ENCODE peak calls at places on chromosomes 13 and 19, in seven cellular contexts. One of them, this sample, is unnamed. For H3K9me3, H3K4me1 and H3K27me3, the result is how much of the 10 kb centered on the place peaks cover.

GRCh38 chr19:6801397-6802086 is 29.0 kb downstream of the VAV1 start:
- DNase-seq in heart left ventricle: peak
- DNase-seq in NT2/D1: no peak
- DNase-seq in cardiac muscle cell: peak
- DNase-seq in right atrium auricular region: peak
- DNase-seq in adrenal gland: peak
- DNase-seq in left ventricle myocardium inferior: peak
- DNase-seq in this sample: peak

GRCh38 chr13:40974460-40975407 is 44.4 kb downstream of the ELF1 start:
- DNase-seq in heart left ventricle: no peak
- DNase-seq in NT2/D1: peak
- DNase-seq in cardiac muscle cell: peak
- DNase-seq in right atrium auricular region: no peak
- DNase-seq in adrenal gland: no peak
- DNase-seq in left ventricle myocardium inferior: no peak
- DNase-seq in this sample: peak

GRCh38 chr19:13297023-13297422 is 146.8 kb downstream of the IER2 start:
- DNase-seq in heart left ventricle: no peak
- DNase-seq in NT2/D1: no peak
- DNase-seq in cardiac muscle cell: no peak
- DNase-seq in right atrium auricular region: no peak
- DNase-seq in adrenal gland: no peak
- DNase-seq in left ventricle myocardium inferior: no peak
- DNase-seq in this sample: no peak

GRCh38 chr19:10858204-10858828 is 10.1 kb downstream of the C19orf38 start:
- DNase-seq in heart left ventricle: no peak
- DNase-seq in NT2/D1: no peak
- DNase-seq in cardiac muscle cell: peak
- DNase-seq in right atrium auricular region: no peak
- DNase-seq in adrenal gland: no peak
- DNase-seq in left ventricle myocardium inferior: no peak
- DNase-seq in this sample: peak

GRCh38 chr13:113367771-113368170 is 3.8 kb upstream of the GRTP1 start:
- DNase-seq in heart left ventricle: no peak
- DNase-seq in NT2/D1: no peak
- DNase-seq in cardiac muscle cell: no peak
- DNase-seq in right atrium auricular region: peak
- DNase-seq in adrenal gland: no peak
- DNase-seq in left ventricle myocardium inferior: no peak
- DNase-seq in this sample: no peak

GRCh38 chr13:110354715-110355473 is 47.8 kb downstream of the COL4A2 start:
- DNase-seq in heart left ventricle: no peak
- DNase-seq in NT2/D1: no peak
- DNase-seq in cardiac muscle cell: no peak
- DNase-seq in right atrium auricular region: no peak
- DNase-seq in adrenal gland: no peak
- DNase-seq in left ventricle myocardium inferior: no peak
- DNase-seq in this sample: no peak

GRCh38 chr13:28574617-28575142 is 79.8 kb upstream of the FLT1 start:
- DNase-seq in heart left ventricle: no peak
- DNase-seq in NT2/D1: no peak
- DNase-seq in cardiac muscle cell: no peak
- DNase-seq in right atrium auricular region: peak
- DNase-seq in adrenal gland: peak
- DNase-seq in left ventricle myocardium inferior: no peak
- DNase-seq in this sample: no peak

GRCh38 chr19:5929646-5930045 is 15.6 kb downstream of the CAPS start:
- DNase-seq in heart left ventricle: no peak
- DNase-seq in NT2/D1: no peak
- DNase-seq in cardiac muscle cell: no peak
- DNase-seq in right atrium auricular region: no peak
- DNase-seq in adrenal gland: no peak
- DNase-seq in left ventricle myocardium inferior: no peak
- DNase-seq in this sample: no peak

GRCh38 chr19:7831452-7831851 is 1.4 kb downstream of the EVI5L start:
- DNase-seq in heart left ventricle: peak
- DNase-seq in NT2/D1: no peak
- DNase-seq in cardiac muscle cell: peak
- DNase-seq in right atrium auricular region: no peak
- DNase-seq in adrenal gland: no peak
- DNase-seq in left ventricle myocardium inferior: no peak
- DNase-seq in this sample: peak

GRCh38 chr19:17243854-17244617 is 1.7 kb downstream of the NR2F6 start:
- DNase-seq in heart left ventricle: peak
- DNase-seq in NT2/D1: no peak
- DNase-seq in cardiac muscle cell: peak
- DNase-seq in right atrium auricular region: peak
- DNase-seq in adrenal gland: peak
- DNase-seq in left ventricle myocardium inferior: peak
- DNase-seq in this sample: peak

GRCh38 chr13:98411617-98412310 is 165.1 kb downstream of the STK24 start:
- DNase-seq in heart left ventricle: no peak
- DNase-seq in NT2/D1: no peak
- DNase-seq in cardiac muscle cell: no peak
- DNase-seq in right atrium auricular region: peak
- DNase-seq in adrenal gland: peak
- DNase-seq in left ventricle myocardium inferior: peak
- DNase-seq in this sample: no peak

GRCh38 chr13:45194081-45194939 is 6.5 kb downstream of the KCTD4 start:
- DNase-seq in heart left ventricle: no peak
- DNase-seq in NT2/D1: no peak
- DNase-seq in cardiac muscle cell: no peak
- DNase-seq in right atrium auricular region: peak
- DNase-seq in adrenal gland: peak
- DNase-seq in left ventricle myocardium inferior: peak
- DNase-seq in this sample: peak

GRCh38 chr13:110571897-110572777 is 10.6 kb upstream of the RAB20 start:
- DNase-seq in heart left ventricle: no peak
- DNase-seq in NT2/D1: no peak
- DNase-seq in cardiac muscle cell: no peak
- DNase-seq in right atrium auricular region: no peak
- DNase-seq in adrenal gland: no peak
- DNase-seq in left ventricle myocardium inferior: no peak
- DNase-seq in this sample: no peak

GRCh38 chr13:100434010-100434763 is 154.4 kb downstream of the GGACT start:
- DNase-seq in heart left ventricle: no peak
- DNase-seq in NT2/D1: no peak
- DNase-seq in cardiac muscle cell: no peak
- DNase-seq in right atrium auricular region: no peak
- DNase-seq in adrenal gland: no peak
- DNase-seq in left ventricle myocardium inferior: no peak
- DNase-seq in this sample: no peak

GRCh38 chr19:40174087-40174486 is 17.1 kb upstream of the MAP3K10 start:
- DNase-seq in heart left ventricle: no peak
- DNase-seq in NT2/D1: no peak
- DNase-seq in cardiac muscle cell: no peak
- DNase-seq in right atrium auricular region: no peak
- DNase-seq in adrenal gland: no peak
- DNase-seq in left ventricle myocardium inferior: no peak
- DNase-seq in this sample: no peak

GRCh38 chr13:109816979-109817275 is 30.5 kb upstream of the IRS2 start:
- DNase-seq in heart left ventricle: no peak
- DNase-seq in NT2/D1: no peak
- DNase-seq in cardiac muscle cell: no peak
- DNase-seq in right atrium auricular region: no peak
- DNase-seq in adrenal gland: no peak
- DNase-seq in left ventricle myocardium inferior: no peak
- DNase-seq in this sample: no peak

GRCh38 chr19:12217332-12217731 is 54.4 kb downstream of the ZNF136 start:
- DNase-seq in heart left ventricle: no peak
- DNase-seq in NT2/D1: no peak
- DNase-seq in cardiac muscle cell: no peak
- DNase-seq in right atrium auricular region: no peak
- DNase-seq in adrenal gland: no peak
- DNase-seq in left ventricle myocardium inferior: no peak
- DNase-seq in this sample: no peak
- H3K9me3 ChIP-seq in heart left ventricle: under half
- H3K9me3 ChIP-seq in NT2/D1: half or more
- H3K9me3 ChIP-seq in cardiac muscle cell: under half
- H3K9me3 ChIP-seq in right atrium auricular region: under half
- H3K9me3 ChIP-seq in adrenal gland: under half
- H3K9me3 ChIP-seq in left ventricle myocardium inferior: half or more
- H3K9me3 ChIP-seq in this sample: under half

GRCh38 chr13:30744686-30745085 is 9.3 kb downstream of the ALOX5AP start:
- DNase-seq in heart left ventricle: no peak
- DNase-seq in NT2/D1: no peak
- DNase-seq in cardiac muscle cell: no peak
- DNase-seq in right atrium auricular region: no peak
- DNase-seq in adrenal gland: no peak
- DNase-seq in left ventricle myocardium inferior: no peak
- DNase-seq in this sample: no peak

GRCh38 chr13:30743319-30744055 is 8.1 kb downstream of the ALOX5AP start:
- DNase-seq in heart left ventricle: no peak
- DNase-seq in NT2/D1: no peak
- DNase-seq in cardiac muscle cell: no peak
- DNase-seq in right atrium auricular region: peak
- DNase-seq in adrenal gland: peak
- DNase-seq in left ventricle myocardium inferior: no peak
- DNase-seq in this sample: no peak

GRCh38 chr13:30745917-30746686 is 10.8 kb downstream of the ALOX5AP start:
- DNase-seq in heart left ventricle: no peak
- DNase-seq in NT2/D1: no peak
- DNase-seq in cardiac muscle cell: no peak
- DNase-seq in right atrium auricular region: no peak
- DNase-seq in adrenal gland: peak
- DNase-seq in left ventricle myocardium inferior: no peak
- DNase-seq in this sample: no peak

GRCh38 chr13:30742896-30743295 is 7.6 kb downstream of the ALOX5AP start:
- DNase-seq in heart left ventricle: no peak
- DNase-seq in NT2/D1: no peak
- DNase-seq in cardiac muscle cell: peak
- DNase-seq in right atrium auricular region: no peak
- DNase-seq in adrenal gland: no peak
- DNase-seq in left ventricle myocardium inferior: no peak
- DNase-seq in this sample: no peak

GRCh38 chr13:30744056-30744684 is 8.8 kb downstream of the ALOX5AP start:
- DNase-seq in heart left ventricle: no peak
- DNase-seq in NT2/D1: no peak
- DNase-seq in cardiac muscle cell: no peak
- DNase-seq in right atrium auricular region: no peak
- DNase-seq in adrenal gland: peak
- DNase-seq in left ventricle myocardium inferior: no peak
- DNase-seq in this sample: no peak
- H3K4me1 ChIP-seq in heart left ventricle: half or more
- H3K4me1 ChIP-seq in NT2/D1: under half
- H3K4me1 ChIP-seq in cardiac muscle cell: under half
- H3K4me1 ChIP-seq in right atrium auricular region: under half
- H3K4me1 ChIP-seq in adrenal gland: half or more
- H3K4me1 ChIP-seq in left ventricle myocardium inferior: under half
- H3K4me1 ChIP-seq in this sample: under half

GRCh38 chr19:1765182-1765903 is 12.0 kb downstream of the ONECUT3 start:
- DNase-seq in heart left ventricle: no peak
- DNase-seq in NT2/D1: no peak
- DNase-seq in cardiac muscle cell: no peak
- DNase-seq in right atrium auricular region: no peak
- DNase-seq in adrenal gland: no peak
- DNase-seq in left ventricle myocardium inferior: no peak
- DNase-seq in this sample: no peak
- H3K27me3 ChIP-seq in heart left ventricle: half or more
- H3K27me3 ChIP-seq in NT2/D1: half or more
- H3K27me3 ChIP-seq in cardiac muscle cell: half or more
- H3K27me3 ChIP-seq in right atrium auricular region: under half
- H3K27me3 ChIP-seq in adrenal gland: half or more
- H3K27me3 ChIP-seq in left ventricle myocardium inferior: half or more
- H3K27me3 ChIP-seq in this sample: half or more

GRCh38 chr19:12202250-12202649 is 39.4 kb downstream of the ZNF136 start:
- DNase-seq in heart left ventricle: no peak
- DNase-seq in NT2/D1: peak
- DNase-seq in cardiac muscle cell: peak
- DNase-seq in right atrium auricular region: no peak
- DNase-seq in adrenal gland: no peak
- DNase-seq in left ventricle myocardium inferior: peak
- DNase-seq in this sample: no peak
- H3K9me3 ChIP-seq in heart left ventricle: under half
- H3K9me3 ChIP-seq in NT2/D1: under half
- H3K9me3 ChIP-seq in cardiac muscle cell: under half
- H3K9me3 ChIP-seq in right atrium auricular region: under half
- H3K9me3 ChIP-seq in adrenal gland: under half
- H3K9me3 ChIP-seq in left ventricle myocardium inferior: under half
- H3K9me3 ChIP-seq in this sample: under half